ENCODE peak calls at places on chromosomes 16 and 17, in four cellular contexts. Q is GM04504, J is AG20443, M is NCI-H1048. V is an unnamed sample.

GRCh38 chr17:42200702-42201101 is 6.4 kb upstream of the GHDC start:
- DNase-seq in Q (no peak), M (no peak), J (no peak), V (no peak)

GRCh38 chr17:74695629-74696028 is 17.1 kb downstream of the CD300LF start:
- DNase-seq in Q (no peak), M (no peak), J (peak), V (no peak)

GRCh38 chr17:74290340-74290739 is 16.3 kb downstream of the DNAI2 start:
- DNase-seq in Q (no peak), J (no peak), M (no peak), V (no peak)

GRCh38 chr17:19744922-19745757 is 3.0 kb downstream of the ALDH3A1 start:
- DNase-seq in M (no peak), J (peak), Q (no peak), V (no peak)

GRCh38 chr17:57255182-57255775 is 1.0 kb upstream of the MSI2 start:
- DNase-seq in J (no peak), Q (no peak), M (no peak), V (no peak)

GRCh38 chr17:17125136-17126084 is 80.7 kb downstream of the PLD6 start:
- DNase-seq in J (no peak), M (no peak), Q (no peak), V (no peak)

GRCh38 chr16:316741-317464 is 33.9 kb downstream of the PDIA2 start:
- DNase-seq in Q (no peak), M (no peak), J (no peak), V (no peak)

GRCh38 chr16:22787456-22788189 is 26.3 kb upstream of the HS3ST2 start:
- DNase-seq in J (peak), Q (peak), M (no peak), V (peak)

GRCh38 chr17:48236681-48237134 is 129.1 kb downstream of the SNX11 start:
- DNase-seq in M (no peak), Q (no peak), J (no peak), V (no peak)

GRCh38 chr17:78979780-78980623 is at the start of gene LGALS3BP:
- DNase-seq in M (peak), Q (peak), J (peak), V (peak)

GRCh38 chr17:2030779-2031163 is 818 bp downstream of the DPH1 start:
- DNase-seq in J (no peak), M (no peak), Q (peak), V (no peak)

GRCh38 chr16:79885320-79885719 is 284.8 kb upstream of the MAF start:
- DNase-seq in J (no peak), Q (no peak), M (no peak), V (no peak)

GRCh38 chr17:46135879-46136562 is 57.2 kb downstream of the KANSL1 start:
- DNase-seq in J (no peak), M (no peak), Q (no peak), V (no peak)

GRCh38 chr16:22928882-22929281 is 114.9 kb downstream of the HS3ST2 start:
- DNase-seq in M (no peak), J (no peak), Q (no peak), V (no peak)